ENCODE peak calls at places on chromosomes 3 and 15, in five cellular contexts. F is OCI-LY7, O is PC-3, U is neural progenitor cell, A is fibroblast of lung. W is an unnamed sample.

GRCh38 chr15:27454281-27455060 is 483.5 kb downstream of the GABRG3 start:
- DNase-seq in F (no peak), O (peak), U (no peak), A (peak), W (no peak)

GRCh38 chr3:178270838-178271237 is 265.4 kb upstream of the KCNMB2 start:
- DNase-seq in F (no peak), O (peak), U (no peak), A (peak), W (peak)

GRCh38 chr15:59538494-59538893 is 73.1 kb upstream of the GCNT3 start:
- DNase-seq in F (no peak), O (no peak), U (no peak), A (no peak), W (no peak)

GRCh38 chr3:30626443-30627181 is 20.2 kb downstream of the TGFBR2 start:
- DNase-seq in F (no peak), O (peak), U (no peak), A (peak), W (peak)

GRCh38 chr3:58693929-58694850 is 27.6 kb upstream of the FAM3D start:
- DNase-seq in F (no peak), O (no peak), U (no peak), A (no peak), W (no peak)

GRCh38 chr15:101020945-101021344 is 101.8 kb downstream of the LRRK1 start:
- DNase-seq in F (no peak), O (no peak), U (no peak), A (no peak), W (no peak)

GRCh38 chr15:70379938-70380337 is 282.2 kb upstream of the TLE3 start:
- DNase-seq in F (no peak), O (no peak), U (no peak), A (no peak), W (no peak)

GRCh38 chr15:60405405-60405804 is 7.6 kb upstream of the ANXA2 start:
- DNase-seq in F (no peak), O (no peak), U (no peak), A (no peak), W (no peak)

GRCh38 chr3:22045882-22046281 is 294.9 kb upstream of the ZNF385D start:
- DNase-seq in F (no peak), O (no peak), U (no peak), A (no peak), W (no peak)

GRCh38 chr3:61632568-61633175 is 71.3 kb downstream of the PTPRG start:
- DNase-seq in F (no peak), O (no peak), U (no peak), A (no peak), W (peak)

GRCh38 chr3:186909078-186909853 is 21.1 kb upstream of the ST6GAL1 start:
- DNase-seq in F (peak), O (no peak), U (no peak), A (no peak), W (no peak)

GRCh38 chr15:46855388-46855787 is 861.9 kb upstream of the SEMA6D start:
- DNase-seq in F (no peak), O (no peak), U (no peak), A (no peak), W (no peak)

GRCh38 chr3:181382656-181383055 is 329.1 kb upstream of the SOX2 start:
- DNase-seq in F (no peak), O (no peak), U (no peak), A (no peak), W (no peak)

GRCh38 chr3:133464573-133464972 is 64.7 kb downstream of the BFSP2 start:
- DNase-seq in F (peak), O (peak), U (peak), A (peak), W (peak)

GRCh38 chr15:48458876-48459275 is 127.6 kb downstream of the DUT start:
- DNase-seq in F (no peak), O (no peak), U (no peak), A (no peak), W (no peak)

GRCh38 chr3:23748398-23749110 is 57.2 kb upstream of the UBE2E1 start:
- DNase-seq in F (no peak), O (peak), U (no peak), A (no peak), W (peak)

GRCh38 chr3:129664040-129664646 is 57.7 kb upstream of the PLXND1 start:
- DNase-seq in F (no peak), O (peak), U (peak), A (no peak), W (peak)

GRCh38 chr15:35719964-35720507 is 174.1 kb upstream of the DPH6 start:
- DNase-seq in F (no peak), O (peak), U (no peak), A (peak), W (no peak)

GRCh38 chr3:148847351-148847750 is 17.7 kb upstream of the CPA3 start:
- DNase-seq in F (no peak), O (no peak), U (no peak), A (peak), W (peak)

GRCh38 chr3:43691120-43692002 is 623 bp downstream of the ABHD5 start:
- DNase-seq in F (peak), O (peak), U (peak), A (peak), W (peak)

GRCh38 chr15:24878153-24878552 is 76.6 kb upstream of the SNRPN start:
- DNase-seq in F (no peak), O (peak), U (no peak), A (peak), W (no peak)

GRCh38 chr15:39391230-39391629 is 189.6 kb upstream of the THBS1 start:
- DNase-seq in F (no peak), O (peak), U (no peak), A (no peak), W (peak)

GRCh38 chr3:140850210-140850955 is 91.3 kb upstream of the SLC25A36 start:
- DNase-seq in F (peak), O (peak), U (no peak), A (peak), W (no peak)

GRCh38 chr3:112489674-112490479 is 9.4 kb downstream of the BTLA start:
- DNase-seq in F (no peak), O (no peak), U (no peak), A (no peak), W (no peak)

GRCh38 chr3:81485444-81485865 is 276.0 kb downstream of the GBE1 start:
- DNase-seq in F (peak), O (peak), U (no peak), A (peak), W (no peak)

GRCh38 chr3:183213941-183214612 is 39.0 kb upstream of the B3GNT5 start:
- DNase-seq in F (peak), O (no peak), U (no peak), A (no peak), W (no peak)

GRCh38 chr3:61562042-61562809 is 855 bp downstream of the PTPRG start:
- DNase-seq in F (no peak), O (no peak), U (peak), A (peak), W (no peak)

GRCh38 chr15:42131826-42132806 is 24.3 kb downstream of the PLA2G4F start:
- DNase-seq in F (no peak), O (no peak), U (peak), A (no peak), W (peak)

GRCh38 chr15:39828374-39828931 is 45.8 kb upstream of the FSIP1 start:
- DNase-seq in F (no peak), O (peak), U (peak), A (peak), W (peak)

GRCh38 chr3:188914556-188914955 is 257.2 kb upstream of the TPRG1 start:
- DNase-seq in F (no peak), O (peak), U (no peak), A (peak), W (no peak)

GRCh38 chr3:110806924-110807323 is 264.7 kb upstream of the NECTIN3 start:
- DNase-seq in F (no peak), O (no peak), U (no peak), A (peak), W (peak)

GRCh38 chr3:49724586-49724985 is 835 bp upstream of the GMPPB start:
- DNase-seq in F (peak), O (no peak), U (peak), A (no peak), W (no peak)

GRCh38 chr15:65106011-65106590 is 8.9 kb downstream of the UBAP1L start:
- DNase-seq in F (no peak), O (no peak), U (no peak), A (no peak), W (no peak)

GRCh38 chr3:11155341-11156025 is 1.2 kb downstream of the HRH1 start:
- DNase-seq in F (no peak), O (peak), U (peak), A (peak), W (peak)

DNA sequence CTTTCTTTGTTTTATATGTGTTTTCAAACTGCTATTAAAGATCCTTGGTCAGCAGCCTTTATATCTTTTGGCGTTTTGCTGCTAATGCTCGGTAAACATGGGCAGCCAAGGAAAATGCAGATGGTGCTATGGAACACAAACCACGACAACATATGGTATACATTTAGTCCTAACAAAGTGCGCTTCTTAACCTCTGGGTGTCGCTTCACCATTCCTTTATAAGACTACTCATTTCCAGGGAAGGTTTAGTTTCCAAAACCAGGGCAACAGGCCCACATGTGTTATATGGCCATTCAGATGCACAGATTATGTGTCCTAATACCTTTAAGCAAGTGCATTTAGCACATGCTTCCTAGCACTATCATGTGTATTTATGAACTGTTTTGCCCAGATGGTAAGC is 14.7 kb downstream of the SHOX2 start:
- DNase-seq in F (no peak), O (no peak), U (peak), A (no peak), W (no peak)
- TF ChIP-seq CTCF in F (no peak), O (no peak), U (peak), A (peak), W (no peak)

GRCh38 chr15:57462391-57462790 is 86.1 kb downstream of the CGNL1 start:
- DNase-seq in F (no peak), O (peak), U (no peak), A (no peak), W (no peak)
- TF ChIP-seq CTCF in F (peak), O (peak), U (no peak), A (peak), W (no peak)

GRCh38 chr3:53160660-53161344 is at the start of gene PRKCD:
- DNase-seq in F (peak), O (peak), U (peak), A (peak), W (peak)
- TF ChIP-seq CTCF in F (peak), O (peak), U (peak), A (peak), W (peak)

GRCh38 chr3:37700849-37701248 is 160.8 kb upstream of the CTDSPL start:
- DNase-seq in F (no peak), O (peak), U (no peak), A (no peak), W (peak)
- TF ChIP-seq CTCF in F (no peak), O (peak), U (peak), A (no peak), W (no peak)

GRCh38 chr3:119147494-119147893 is 1.5 kb downstream of the TEX55 start:
- DNase-seq in F (no peak), O (no peak), U (no peak), A (no peak), W (no peak)

GRCh38 chr3:119148493-119149180 is 2.7 kb downstream of the TEX55 start:
- DNase-seq in F (no peak), O (peak), U (no peak), A (peak), W (peak)

GRCh38 chr3:119146578-119147375 is 812 bp downstream of the TEX55 start:
- DNase-seq in F (no peak), O (no peak), U (no peak), A (peak), W (no peak)

GRCh38 chr3:119145128-119145499 is 851 bp upstream of the TEX55 start:
- DNase-seq in F (no peak), O (no peak), U (no peak), A (no peak), W (no peak)

DNA sequence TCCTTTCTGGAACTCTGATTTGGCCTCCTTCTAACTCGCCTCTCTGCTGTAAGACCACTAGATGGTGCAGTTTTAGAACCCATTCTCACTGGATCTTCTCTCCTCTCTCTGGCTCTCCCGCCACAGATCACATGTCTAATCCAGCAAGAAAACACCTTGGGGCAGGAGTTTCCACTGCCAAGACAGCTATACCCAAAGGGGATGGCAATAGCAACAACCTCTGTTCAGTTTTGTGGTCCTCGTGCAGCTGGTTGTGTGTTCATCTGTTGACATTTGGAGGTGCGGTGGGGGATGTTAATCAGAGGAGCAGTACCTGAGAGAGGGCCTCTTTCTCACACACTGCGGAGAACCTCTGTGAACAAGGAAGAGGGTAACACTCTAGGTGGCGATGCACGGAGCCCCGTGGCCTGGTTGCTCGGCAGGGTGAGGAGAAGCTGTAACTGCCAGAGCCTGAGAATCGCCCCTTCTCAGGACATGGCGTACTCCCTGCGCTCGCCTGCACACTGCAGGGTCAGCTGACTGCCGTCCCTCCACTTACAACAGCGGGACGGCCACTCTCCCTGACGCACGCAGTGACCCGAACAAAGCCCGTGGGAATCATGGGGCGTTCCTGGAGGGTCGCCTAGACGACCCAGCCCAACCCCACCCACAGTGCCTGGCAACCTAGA is at the start of gene TEX55:
- DNase-seq in F (peak), O (peak), U (peak), A (peak), W (peak)
- TF ChIP-seq CTCF in F (peak), O (peak), U (peak), A (peak), W (peak)

W was measured in MCF 10A.